ENCODE peak calls at places on chromosomes 7 and 10, in eight cellular contexts. H is NCI-H69; X is CD8-positive, alpha-beta T cell; A is GM10248; E is activated T-helper 1 cell treated with anti-CD3 and anti-CD28 coated beads, Interleukin-2, amount 50 U/mL, for 16 hours; I is COR-L47; N is fibroblast of mammary gland; S is T-helper 2 cell. C is an unnamed sample.

GRCh38 chr7:47313564-47313963 is 268.3 kb downstream of the TNS3 start:
- DNase-seq in H (peak; percentile 5), X (no peak), A (no peak), E (no peak), I (no peak), N (no peak), S (no peak), C (peak; percentile 56)

GRCh38 chr10:87660484-87661133 is 931 bp downstream of the PAPSS2 start:
- DNase-seq in H (peak; percentile 6), X (no peak), A (no peak), E (no peak), I (no peak), N (peak; percentile 81), S (no peak), C (peak; percentile 75)

GRCh38 chr10:82908096-82908495 is 1033.1 kb downstream of the NRG3 start:
- DNase-seq in H (no peak), X (no peak), A (no peak), E (no peak), I (no peak), N (no peak), S (no peak), C (no peak)

GRCh38 chr10:36515313-36515712 is 610.1 kb upstream of the ANKRD30A start:
- DNase-seq in H (no peak), X (no peak), A (no peak), E (no peak), I (no peak), N (peak; percentile 58), S (no peak), C (peak; percentile 84)

GRCh38 chr10:121579656-121580055 is 18.6 kb downstream of the FGFR2 start:
- DNase-seq in H (no peak), X (no peak), A (no peak), E (no peak), I (no peak), N (no peak), S (no peak), C (no peak)

GRCh38 chr10:18252086-18252485 is 111.9 kb downstream of the CACNB2 start:
- DNase-seq in H (no peak), X (no peak), A (no peak), E (no peak), I (no peak), N (no peak), S (no peak), C (no peak)

GRCh38 chr7:47405921-47406765 is 175.8 kb downstream of the TNS3 start:
- DNase-seq in H (peak; percentile 67), X (no peak), A (no peak), E (no peak), I (no peak), N (no peak), S (no peak), C (peak; percentile 88)

GRCh38 chr7:129969881-129970446 is 17.2 kb upstream of the UBE2H start:
- DNase-seq in H (peak; percentile 84), X (no peak), A (no peak), E (no peak), I (no peak), N (peak; percentile 36), S (no peak), C (peak; percentile 85)

GRCh38 chr10:119113805-119114732 is 10.2 kb downstream of the DENND10 start:
- DNase-seq in H (no peak), X (no peak), A (no peak), E (no peak), I (no peak), N (peak; percentile 90), S (no peak), C (peak; percentile 35)